ENCODE peak calls at places on chromosome 1, in four cellular contexts. B is skeletal muscle cell, U is endothelial cell of umbilical vein, T is GM20000. V is an unnamed sample.

GRCh38 chr1:9844746-9845145 is 21.0 kb upstream of the CLSTN1 start:
- DNase-seq in B (no peak), U (no peak), T (no peak), V (no peak)

GRCh38 chr1:24321150-24321549 is 2.0 kb downstream of the GRHL3 start:
- DNase-seq in B (no peak), U (no peak), T (no peak), V (no peak)

GRCh38 chr1:941588-942383 is 17.3 kb downstream of the NOC2L start:
- DNase-seq in B (peak), U (peak), T (peak), V (peak)

GRCh38 chr1:31011719-31012118 is 53.8 kb downstream of the PUM1 start:
- DNase-seq in B (no peak), U (no peak), T (no peak), V (no peak)

GRCh38 chr1:39110882-39111281 is 84.7 kb downstream of the NDUFS5 start:
- DNase-seq in B (no peak), U (no peak), T (no peak), V (no peak)

GRCh38 chr1:16605532-16605931 is 7.8 kb downstream of the NBPF1 start:
- DNase-seq in B (no peak), U (no peak), T (no peak), V (no peak)

GRCh38 chr1:112219267-112219666 is 176.7 kb upstream of the CTTNBP2NL start:
- DNase-seq in B (no peak), U (no peak), T (no peak), V (no peak)

GRCh38 chr1:27341525-27342252 is at the start of gene SYTL1:
- DNase-seq in B (peak), U (no peak), T (peak), V (peak)

GRCh38 chr1:157139125-157139524 is 930 bp upstream of the ETV3 start:
- DNase-seq in B (no peak), U (no peak), T (no peak), V (peak)

GRCh38 chr1:97071163-97071562 is 349.6 kb downstream of the PTBP2 start:
- DNase-seq in B (no peak), U (no peak), T (no peak), V (no peak)

GRCh38 chr1:243712890-243713425 is 137.1 kb downstream of the AKT3 start:
- DNase-seq in B (no peak), U (peak), T (no peak), V (no peak)

GRCh38 chr1:66274634-66275033 is 259.3 kb upstream of the SGIP1 start:
- DNase-seq in B (no peak), U (no peak), T (no peak), V (no peak)

V was measured in Karpas-422.